ENCODE peak calls at places on chromosomes 7 and 10, in seven cellular contexts. One of them, this sample, is unnamed.

GRCh38 chr7:29879609-29880008 is 73.3 kb downstream of the WIPF3 start:
- DNase-seq in progenitor cell of endocrine pancreas: no peak
- DNase-seq in left ventricle myocardium inferior: no peak
- DNase-seq in fibroblast of villous mesenchyme: peak
- DNase-seq in renal cortical epithelial cell: no peak
- DNase-seq in stimulated activated CD8-positive, alpha-beta memory T cell treated with anti-CD3 and anti-CD28 coated beads, Interleukin-12 subunit alpha, Interleukin-12 subunit beta, amount 100 ng/mL, for 1 hour: no peak
- DNase-seq in NT2/D1: no peak
- DNase-seq in this sample: no peak

GRCh38 chr10:14080795-14081194 is 249.9 kb downstream of the FRMD4A start:
- DNase-seq in left ventricle myocardium inferior: no peak
- DNase-seq in renal cortical epithelial cell: no peak
- DNase-seq in stimulated activated CD8-positive, alpha-beta memory T cell treated with anti-CD3 and anti-CD28 coated beads, Interleukin-12 subunit alpha, Interleukin-12 subunit beta, amount 100 ng/mL, for 1 hour: no peak
- DNase-seq in progenitor cell of endocrine pancreas: no peak
- DNase-seq in fibroblast of villous mesenchyme: no peak
- DNase-seq in NT2/D1: no peak
- DNase-seq in this sample: no peak

GRCh38 chr10:111593578-111593977 is 516.7 kb downstream of the ADRA2A start:
- DNase-seq in fibroblast of villous mesenchyme: no peak
- DNase-seq in NT2/D1: no peak
- DNase-seq in renal cortical epithelial cell: no peak
- DNase-seq in progenitor cell of endocrine pancreas: no peak
- DNase-seq in stimulated activated CD8-positive, alpha-beta memory T cell treated with anti-CD3 and anti-CD28 coated beads, Interleukin-12 subunit alpha, Interleukin-12 subunit beta, amount 100 ng/mL, for 1 hour: no peak
- DNase-seq in left ventricle myocardium inferior: no peak
- DNase-seq in this sample: no peak

GRCh38 chr7:14978687-14979086 is 76.1 kb upstream of the DGKB start:
- DNase-seq in stimulated activated CD8-positive, alpha-beta memory T cell treated with anti-CD3 and anti-CD28 coated beads, Interleukin-12 subunit alpha, Interleukin-12 subunit beta, amount 100 ng/mL, for 1 hour: no peak
- DNase-seq in progenitor cell of endocrine pancreas: no peak
- DNase-seq in fibroblast of villous mesenchyme: no peak
- DNase-seq in left ventricle myocardium inferior: no peak
- DNase-seq in renal cortical epithelial cell: no peak
- DNase-seq in NT2/D1: no peak
- DNase-seq in this sample: no peak

GRCh38 chr7:99380823-99381663 is 6.5 kb downstream of the ARPC1B start:
- DNase-seq in left ventricle myocardium inferior: no peak
- DNase-seq in renal cortical epithelial cell: peak
- DNase-seq in fibroblast of villous mesenchyme: no peak
- DNase-seq in NT2/D1: no peak
- DNase-seq in progenitor cell of endocrine pancreas: no peak
- DNase-seq in stimulated activated CD8-positive, alpha-beta memory T cell treated with anti-CD3 and anti-CD28 coated beads, Interleukin-12 subunit alpha, Interleukin-12 subunit beta, amount 100 ng/mL, for 1 hour: peak
- DNase-seq in this sample: peak

GRCh38 chr7:45089314-45089891 is 634 bp upstream of the NACAD start:
- DNase-seq in fibroblast of villous mesenchyme: peak
- DNase-seq in progenitor cell of endocrine pancreas: peak
- DNase-seq in NT2/D1: peak
- DNase-seq in stimulated activated CD8-positive, alpha-beta memory T cell treated with anti-CD3 and anti-CD28 coated beads, Interleukin-12 subunit alpha, Interleukin-12 subunit beta, amount 100 ng/mL, for 1 hour: peak
- DNase-seq in renal cortical epithelial cell: peak
- DNase-seq in left ventricle myocardium inferior: peak
- DNase-seq in this sample: peak

GRCh38 chr7:165661-166369 is 26.6 kb upstream of the FAM20C start:
- DNase-seq in stimulated activated CD8-positive, alpha-beta memory T cell treated with anti-CD3 and anti-CD28 coated beads, Interleukin-12 subunit alpha, Interleukin-12 subunit beta, amount 100 ng/mL, for 1 hour: no peak
- DNase-seq in left ventricle myocardium inferior: no peak
- DNase-seq in fibroblast of villous mesenchyme: peak
- DNase-seq in progenitor cell of endocrine pancreas: no peak
- DNase-seq in renal cortical epithelial cell: no peak
- DNase-seq in NT2/D1: no peak
- DNase-seq in this sample: no peak

GRCh38 chr10:132150777-132151176 is 36.0 kb upstream of the DPYSL4 start:
- DNase-seq in stimulated activated CD8-positive, alpha-beta memory T cell treated with anti-CD3 and anti-CD28 coated beads, Interleukin-12 subunit alpha, Interleukin-12 subunit beta, amount 100 ng/mL, for 1 hour: no peak
- DNase-seq in fibroblast of villous mesenchyme: no peak
- DNase-seq in renal cortical epithelial cell: no peak
- DNase-seq in NT2/D1: no peak
- DNase-seq in progenitor cell of endocrine pancreas: no peak
- DNase-seq in left ventricle myocardium inferior: no peak
- DNase-seq in this sample: no peak

GRCh38 chr10:45375101-45375500 is 1.1 kb downstream of the ALOX5 start:
- DNase-seq in NT2/D1: no peak
- DNase-seq in left ventricle myocardium inferior: no peak
- DNase-seq in progenitor cell of endocrine pancreas: no peak
- DNase-seq in fibroblast of villous mesenchyme: no peak
- DNase-seq in renal cortical epithelial cell: no peak
- DNase-seq in stimulated activated CD8-positive, alpha-beta memory T cell treated with anti-CD3 and anti-CD28 coated beads, Interleukin-12 subunit alpha, Interleukin-12 subunit beta, amount 100 ng/mL, for 1 hour: no peak
- DNase-seq in this sample: no peak

GRCh38 chr10:36578306-36578705 is 547.1 kb upstream of the ANKRD30A start:
- DNase-seq in left ventricle myocardium inferior: no peak
- DNase-seq in progenitor cell of endocrine pancreas: no peak
- DNase-seq in stimulated activated CD8-positive, alpha-beta memory T cell treated with anti-CD3 and anti-CD28 coated beads, Interleukin-12 subunit alpha, Interleukin-12 subunit beta, amount 100 ng/mL, for 1 hour: no peak
- DNase-seq in NT2/D1: no peak
- DNase-seq in renal cortical epithelial cell: peak
- DNase-seq in fibroblast of villous mesenchyme: no peak
- DNase-seq in this sample: no peak

GRCh38 chr7:115034515-115034914 is 112.6 kb downstream of the MDFIC start:
- DNase-seq in renal cortical epithelial cell: no peak
- DNase-seq in left ventricle myocardium inferior: no peak
- DNase-seq in stimulated activated CD8-positive, alpha-beta memory T cell treated with anti-CD3 and anti-CD28 coated beads, Interleukin-12 subunit alpha, Interleukin-12 subunit beta, amount 100 ng/mL, for 1 hour: no peak
- DNase-seq in fibroblast of villous mesenchyme: no peak
- DNase-seq in progenitor cell of endocrine pancreas: no peak
- DNase-seq in NT2/D1: no peak
- DNase-seq in this sample: no peak

GRCh38 chr7:120628233-120628632 is 229.7 kb downstream of the TSPAN12 start:
- DNase-seq in fibroblast of villous mesenchyme: no peak
- DNase-seq in stimulated activated CD8-positive, alpha-beta memory T cell treated with anti-CD3 and anti-CD28 coated beads, Interleukin-12 subunit alpha, Interleukin-12 subunit beta, amount 100 ng/mL, for 1 hour: no peak
- DNase-seq in renal cortical epithelial cell: peak
- DNase-seq in NT2/D1: no peak
- DNase-seq in left ventricle myocardium inferior: no peak
- DNase-seq in progenitor cell of endocrine pancreas: no peak
- DNase-seq in this sample: no peak

GRCh38 chr10:92691042-92691590 is 1.4 kb downstream of the HHEX start:
- DNase-seq in fibroblast of villous mesenchyme: no peak
- DNase-seq in NT2/D1: no peak
- DNase-seq in left ventricle myocardium inferior: peak
- DNase-seq in progenitor cell of endocrine pancreas: no peak
- DNase-seq in renal cortical epithelial cell: no peak
- DNase-seq in stimulated activated CD8-positive, alpha-beta memory T cell treated with anti-CD3 and anti-CD28 coated beads, Interleukin-12 subunit alpha, Interleukin-12 subunit beta, amount 100 ng/mL, for 1 hour: no peak
- DNase-seq in this sample: no peak

GRCh38 chr10:11610855-11611247 is 599 bp downstream of the USP6NL start:
- DNase-seq in renal cortical epithelial cell: no peak
- DNase-seq in left ventricle myocardium inferior: peak
- DNase-seq in progenitor cell of endocrine pancreas: peak
- DNase-seq in stimulated activated CD8-positive, alpha-beta memory T cell treated with anti-CD3 and anti-CD28 coated beads, Interleukin-12 subunit alpha, Interleukin-12 subunit beta, amount 100 ng/mL, for 1 hour: no peak
- DNase-seq in fibroblast of villous mesenchyme: peak
- DNase-seq in NT2/D1: peak
- DNase-seq in this sample: no peak

GRCh38 chr10:75538144-75538543 is 106.7 kb downstream of the LRMDA start:
- DNase-seq in renal cortical epithelial cell: no peak
- DNase-seq in left ventricle myocardium inferior: no peak
- DNase-seq in progenitor cell of endocrine pancreas: no peak
- DNase-seq in fibroblast of villous mesenchyme: no peak
- DNase-seq in NT2/D1: peak
- DNase-seq in stimulated activated CD8-positive, alpha-beta memory T cell treated with anti-CD3 and anti-CD28 coated beads, Interleukin-12 subunit alpha, Interleukin-12 subunit beta, amount 100 ng/mL, for 1 hour: no peak
- DNase-seq in this sample: no peak

GRCh38 chr7:134777470-134777869 is 2.0 kb upstream of the CALD1 start:
- DNase-seq in renal cortical epithelial cell: no peak
- DNase-seq in stimulated activated CD8-positive, alpha-beta memory T cell treated with anti-CD3 and anti-CD28 coated beads, Interleukin-12 subunit alpha, Interleukin-12 subunit beta, amount 100 ng/mL, for 1 hour: no peak
- DNase-seq in left ventricle myocardium inferior: no peak
- DNase-seq in fibroblast of villous mesenchyme: peak
- DNase-seq in NT2/D1: no peak
- DNase-seq in progenitor cell of endocrine pancreas: no peak
- DNase-seq in this sample: no peak

GRCh38 chr7:64874114-64874513 is 29.0 kb upstream of the ZNF273 start:
- DNase-seq in renal cortical epithelial cell: no peak
- DNase-seq in fibroblast of villous mesenchyme: no peak
- DNase-seq in left ventricle myocardium inferior: no peak
- DNase-seq in stimulated activated CD8-positive, alpha-beta memory T cell treated with anti-CD3 and anti-CD28 coated beads, Interleukin-12 subunit alpha, Interleukin-12 subunit beta, amount 100 ng/mL, for 1 hour: no peak
- DNase-seq in progenitor cell of endocrine pancreas: no peak
- DNase-seq in NT2/D1: no peak
- DNase-seq in this sample: no peak

GRCh38 chr7:127845497-127846214 is 185.6 kb downstream of the LRRC4 start:
- DNase-seq in stimulated activated CD8-positive, alpha-beta memory T cell treated with anti-CD3 and anti-CD28 coated beads, Interleukin-12 subunit alpha, Interleukin-12 subunit beta, amount 100 ng/mL, for 1 hour: no peak
- DNase-seq in NT2/D1: no peak
- DNase-seq in progenitor cell of endocrine pancreas: no peak
- DNase-seq in fibroblast of villous mesenchyme: no peak
- DNase-seq in left ventricle myocardium inferior: no peak
- DNase-seq in renal cortical epithelial cell: no peak
- DNase-seq in this sample: no peak

GRCh38 chr7:1121886-1122831 is 34.2 kb downstream of the GPER1 start:
- DNase-seq in renal cortical epithelial cell: no peak
- DNase-seq in fibroblast of villous mesenchyme: no peak
- DNase-seq in NT2/D1: no peak
- DNase-seq in progenitor cell of endocrine pancreas: no peak
- DNase-seq in left ventricle myocardium inferior: no peak
- DNase-seq in stimulated activated CD8-positive, alpha-beta memory T cell treated with anti-CD3 and anti-CD28 coated beads, Interleukin-12 subunit alpha, Interleukin-12 subunit beta, amount 100 ng/mL, for 1 hour: no peak
- DNase-seq in this sample: no peak

This sample was measured in GM13977.